ENCODE peak calls at places on chromosomes 1 and 21, in four cellular contexts. V, C, M and N are unnamed samples. For H3K36me3, the result is how much of the 10 kb centered on the place peaks cover.

GRCh38 chr1:183733610-183734219 is 71.2 kb upstream of the RGL1 start:
- DNase-seq in V (no peak), C (no peak), M (no peak), N (no peak)

GRCh38 chr1:233098255-233098580 is 147.8 kb downstream of the NTPCR start:
- DNase-seq in V (no peak), C (no peak), M (no peak), N (no peak)

GRCh38 chr1:174157157-174157806 is 2.0 kb upstream of the RABGAP1L start:
- DNase-seq in V (no peak), C (no peak), M (no peak), N (no peak)

GRCh38 chr1:33152685-33153432 is 29.0 kb downstream of the TRIM62 start:
- DNase-seq in V (no peak), C (peak), M (no peak), N (peak)

GRCh38 chr1:22268327-22268726 is 125.4 kb upstream of the WNT4 start:
- DNase-seq in V (no peak), C (no peak), M (no peak), N (no peak)

GRCh38 chr1:59128239-59128736 is 168.6 kb upstream of the FGGY start:
- DNase-seq in V (no peak), C (no peak), M (no peak), N (no peak)

GRCh38 chr1:30936541-30937171 is 28.1 kb upstream of the SDC3 start:
- DNase-seq in V (no peak), C (no peak), M (no peak), N (no peak)

GRCh38 chr1:30286984-30287839 is 436.2 kb downstream of the MATN1 start:
- DNase-seq in V (no peak), C (no peak), M (no peak), N (no peak)

GRCh38 chr1:53517109-53517508 is 57.9 kb downstream of the DMRTB1 start:
- DNase-seq in V (no peak), C (no peak), M (no peak), N (no peak)

GRCh38 chr1:22930235-22930912 is 42.3 kb downstream of the LACTBL1 start:
- DNase-seq in V (peak), C (peak), M (peak), N (peak)

GRCh38 chr1:60133848-60134247 is 60.3 kb upstream of the C1orf87 start:
- DNase-seq in V (no peak), C (no peak), M (no peak), N (no peak)

GRCh38 chr1:153526132-153526543 is 9.7 kb downstream of the S100A6 start:
- DNase-seq in V (peak), C (no peak), M (no peak), N (peak)

GRCh38 chr1:37338658-37339057 is 135.7 kb upstream of the ZC3H12A start:
- DNase-seq in V (no peak), C (no peak), M (no peak), N (no peak)

GRCh38 chr1:12708956-12709555 is 6.9 kb upstream of the AADACL3 start:
- DNase-seq in V (no peak), C (no peak), M (no peak), N (no peak)

GRCh38 chr1:222276062-222276461 is 271.8 kb downstream of the HHIPL2 start:
- DNase-seq in V (no peak), C (no peak), M (no peak), N (no peak)

GRCh38 chr1:118204648-118205047 is 19.6 kb upstream of the SPAG17 start:
- DNase-seq in V (no peak), C (no peak), M (no peak), N (no peak)

GRCh38 chr1:82931051-82931450 is 1067.9 kb downstream of the TTLL7 start:
- DNase-seq in V (no peak), C (no peak), M (no peak), N (no peak)

GRCh38 chr1:41533016-41533730 is 48.7 kb upstream of the EDN2 start:
- DNase-seq in V (peak), C (peak), M (no peak), N (no peak)

GRCh38 chr1:203534526-203534925 is 40.6 kb downstream of the OPTC start:
- DNase-seq in V (peak), C (peak), M (peak), N (peak)

GRCh38 chr1:94236630-94237290 is 624 bp downstream of the ARHGAP29 start:
- DNase-seq in V (no peak), C (peak), M (peak), N (no peak)

GRCh38 chr1:228363686-228364067 is 43.0 kb downstream of the TRIM11 start:
- DNase-seq in V (peak), C (peak), M (no peak), N (peak)

GRCh38 chr1:216566809-216567208 is 143.6 kb upstream of the USH2A start:
- DNase-seq in V (no peak), C (no peak), M (no peak), N (no peak)

GRCh38 chr21:39451332-39452206 is at the start of gene SH3BGR:
- DNase-seq in V (peak), C (peak), M (no peak), N (peak)

GRCh38 chr1:23394664-23395063 is 25.0 kb upstream of the ZNF436 start:
- DNase-seq in V (peak), C (peak), M (peak), N (peak)

GRCh38 chr1:36988741-36989193 is 45.5 kb downstream of the GRIK3 start:
- DNase-seq in V (no peak), C (no peak), M (no peak), N (no peak)

GRCh38 chr1:221712776-221713431 is 29.0 kb downstream of the DUSP10 start:
- DNase-seq in V (no peak), C (no peak), M (peak), N (peak)

GRCh38 chr1:67700692-67701410 is 15.8 kb downstream of the GADD45A start:
- DNase-seq in V (no peak), C (peak), M (no peak), N (no peak)

GRCh38 chr1:92790867-92791266 is 6.0 kb upstream of the EVI5 start:
- DNase-seq in V (no peak), C (no peak), M (no peak), N (no peak)

GRCh38 chr1:77399250-77400086 is 117.6 kb downstream of the AK5 start:
- DNase-seq in V (no peak), C (no peak), M (no peak), N (no peak)

GRCh38 chr1:64839732-64840405 is 95.0 kb downstream of the RAVER2 start:
- DNase-seq in V (no peak), C (no peak), M (no peak), N (no peak)

GRCh38 chr1:71049951-71050598 is 2.5 kb upstream of the PTGER3 start:
- DNase-seq in V (no peak), C (no peak), M (no peak), N (no peak)

GRCh38 chr1:183721041-183721440 is 67.9 kb upstream of the APOBEC4 start:
- DNase-seq in V (no peak), C (no peak), M (no peak), N (no peak)

GRCh38 chr1:2091611-2092604 is 41.7 kb downstream of the PRKCZ start:
- DNase-seq in V (no peak), C (no peak), M (peak), N (peak)

GRCh38 chr1:94646786-94647555 is 105.4 kb upstream of the F3 start:
- DNase-seq in V (no peak), C (no peak), M (no peak), N (no peak)

GRCh38 chr1:52426391-52426790 is 22.0 kb downstream of the PRPF38A start:
- DNase-seq in V (no peak), C (no peak), M (no peak), N (no peak)

GRCh38 chr1:31005617-31006166 is 59.8 kb downstream of the PUM1 start:
- DNase-seq in V (no peak), C (no peak), M (no peak), N (no peak)

GRCh38 chr1:112636597-112637256 is 17.1 kb downstream of the CAPZA1 start:
- DNase-seq in V (no peak), C (no peak), M (no peak), N (no peak)

GRCh38 chr1:12245116-12245515 is 15.3 kb downstream of the VPS13D start:
- DNase-seq in V (no peak), C (no peak), M (no peak), N (no peak)

GRCh38 chr1:229258031-229258850 is 12.7 kb upstream of the RAB4A start:
- DNase-seq in V (no peak), C (no peak), M (peak), N (peak)

GRCh38 chr1:244702620-244703019 is 49.7 kb downstream of the DESI2 start:
- DNase-seq in V (no peak), C (no peak), M (no peak), N (no peak)

GRCh38 chr1:25243907-25244306 is 3.3 kb downstream of the RSRP1 start:
- DNase-seq in V (no peak), C (no peak), M (no peak), N (no peak)

GRCh38 chr1:25245809-25246599 is 1.2 kb downstream of the RSRP1 start:
- DNase-seq in V (no peak), C (no peak), M (peak), N (no peak)

GRCh38 chr1:25246600-25247023 is 642 bp downstream of the RSRP1 start:
- DNase-seq in V (peak), C (no peak), M (peak), N (peak)

GRCh38 chr1:25247024-25247828 is at the start of gene RSRP1:
- DNase-seq in V (peak), C (peak), M (peak), N (peak)

DNA sequence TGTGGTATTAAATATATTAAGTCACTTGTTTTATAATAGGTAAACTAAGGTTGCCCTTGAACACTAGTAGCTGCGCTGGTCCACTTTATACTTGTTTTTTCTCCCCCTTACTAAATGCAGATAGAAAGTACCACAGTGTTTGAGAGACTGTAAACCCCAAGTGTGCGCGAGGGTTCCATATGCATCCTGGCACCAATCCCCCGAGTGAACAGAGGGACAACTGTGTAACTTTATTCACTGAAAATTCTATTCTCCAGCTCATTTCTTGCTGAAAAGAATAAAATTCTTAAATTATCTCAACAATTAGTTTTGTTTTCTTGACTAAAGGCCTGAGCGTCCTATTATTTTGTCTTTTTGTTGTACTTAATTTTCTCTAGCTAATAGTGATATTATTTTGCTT is 1.9 kb downstream of the RSRP1 start:
- DNase-seq in V (no peak), C (no peak), M (no peak), N (no peak)
- H3K36me3 ChIP-seq in V (half or more), C (under half), M (under half), N (under half)

GRCh38 chr21:25934130-25934529 is 199.4 kb downstream of the GABPA start:
- DNase-seq in V (no peak), C (no peak), M (no peak), N (no peak)

GRCh38 chr21:25931791-25932190 is 197.0 kb downstream of the GABPA start:
- DNase-seq in V (no peak), C (no peak), M (no peak), N (no peak)

GRCh38 chr21:25927195-25927880 is 192.6 kb downstream of the GABPA start:
- DNase-seq in V (no peak), C (no peak), M (no peak), N (no peak)

GRCh38 chr21:25925936-25926335 is 191.2 kb downstream of the GABPA start:
- DNase-seq in V (no peak), C (peak), M (no peak), N (no peak)

GRCh38 chr21:25929859-25930520 is 195.2 kb downstream of the GABPA start:
- DNase-seq in V (no peak), C (no peak), M (no peak), N (no peak)
- TF ChIP-seq CTCF in V (no peak), C (no peak), M (no peak), N (no peak)

GRCh38 chr1:28130901-28131300 is 42.5 kb upstream of the EYA3 start:
- DNase-seq in V (no peak), C (no peak), M (no peak), N (peak)

GRCh38 chr1:28126778-28127430 is 38.5 kb upstream of the EYA3 start:
- DNase-seq in V (no peak), C (no peak), M (no peak), N (no peak)

GRCh38 chr1:28129150-28129549 is 40.7 kb upstream of the EYA3 start:
- DNase-seq in V (no peak), C (no peak), M (no peak), N (peak)

GRCh38 chr1:28126212-28126611 is 37.8 kb upstream of the EYA3 start:
- DNase-seq in V (no peak), C (no peak), M (no peak), N (no peak)

GRCh38 chr1:28127617-28128257 is 39.3 kb upstream of the EYA3 start:
- DNase-seq in V (no peak), C (no peak), M (no peak), N (no peak)
- H3K4me3 ChIP-seq in V (no peak), C (no peak), M (no peak), N (no peak)

GRCh38 chr21:46226920-46227599 is 1.5 kb downstream of the LSS start:
- DNase-seq in V (peak), C (no peak), M (no peak), N (no peak)

GRCh38 chr21:46226146-46226545 is 2.4 kb downstream of the LSS start:
- DNase-seq in V (peak), C (no peak), M (no peak), N (no peak)

GRCh38 chr21:46228345-46229051 is at the start of gene LSS:
- DNase-seq in V (peak), C (peak), M (peak), N (peak)

GRCh38 chr21:46229133-46229922 is 754 bp upstream of the LSS start:
- DNase-seq in V (no peak), C (peak), M (no peak), N (peak)

DNA sequence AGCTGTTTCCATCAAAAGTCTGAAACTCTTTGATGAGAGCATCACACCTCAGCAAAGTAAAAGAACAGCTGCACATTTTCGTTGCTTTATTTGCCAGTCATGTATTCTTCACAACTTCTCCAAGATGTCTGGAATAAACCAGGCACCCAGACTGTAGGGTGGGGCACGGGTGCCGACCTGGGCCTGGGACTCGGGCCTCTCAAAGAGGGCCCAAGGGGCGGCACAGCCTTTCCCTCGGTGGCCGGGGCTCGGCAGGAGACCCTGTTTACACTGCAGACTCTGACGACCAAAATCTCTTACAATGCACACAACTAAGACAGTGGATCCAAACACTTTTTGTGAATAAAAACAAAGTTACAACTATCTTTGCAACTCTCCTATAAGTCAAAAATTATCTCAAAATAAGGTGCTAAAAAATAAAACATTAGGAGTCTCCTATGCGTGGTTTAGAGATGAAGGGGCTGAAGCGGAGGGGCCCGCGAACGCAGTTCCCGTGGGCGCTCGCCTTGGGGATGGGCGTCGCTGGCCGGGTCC is 696 bp downstream of the LSS start:
- DNase-seq in V (no peak), C (no peak), M (no peak), N (no peak)
- H3K36me3 ChIP-seq in V (under half), C (under half), M (under half), N (under half)

DNA sequence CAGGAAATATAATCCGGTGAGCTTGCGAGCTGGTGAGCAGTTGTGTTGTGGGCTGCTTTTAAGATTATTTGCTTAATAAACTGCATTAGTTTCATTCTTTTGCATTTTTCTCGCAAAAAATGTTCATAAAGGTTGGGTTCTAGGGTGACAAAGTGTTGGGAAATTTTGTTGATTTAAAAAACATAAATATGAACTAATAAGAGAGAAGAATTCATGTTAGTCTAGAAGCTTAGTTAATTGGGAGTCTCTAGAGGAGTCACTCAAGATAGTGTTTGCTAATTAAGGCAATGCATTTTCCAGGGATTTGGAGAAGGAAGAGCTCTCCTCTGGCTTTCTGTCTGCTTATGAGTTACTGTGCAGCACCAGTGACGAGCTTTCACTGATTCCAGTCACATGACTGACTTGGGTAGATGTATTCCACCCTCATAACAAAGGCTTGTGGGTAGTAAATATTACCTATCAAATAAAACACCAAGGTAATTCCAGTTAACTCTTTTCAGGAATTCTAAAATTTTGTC is 417.0 kb downstream of the PTBP2 start:
- DNase-seq in V (no peak), C (no peak), M (no peak), N (no peak)
- TF ChIP-seq CTCF in V (no peak), C (no peak), M (no peak), N (no peak)

GRCh38 chr1:3745590-3746381 is 6.5 kb upstream of the CCDC27 start:
- DNase-seq in V (no peak), C (no peak), M (no peak), N (no peak)
- H3K4me3 ChIP-seq in V (no peak), C (no peak), M (no peak), N (no peak)

DNA sequence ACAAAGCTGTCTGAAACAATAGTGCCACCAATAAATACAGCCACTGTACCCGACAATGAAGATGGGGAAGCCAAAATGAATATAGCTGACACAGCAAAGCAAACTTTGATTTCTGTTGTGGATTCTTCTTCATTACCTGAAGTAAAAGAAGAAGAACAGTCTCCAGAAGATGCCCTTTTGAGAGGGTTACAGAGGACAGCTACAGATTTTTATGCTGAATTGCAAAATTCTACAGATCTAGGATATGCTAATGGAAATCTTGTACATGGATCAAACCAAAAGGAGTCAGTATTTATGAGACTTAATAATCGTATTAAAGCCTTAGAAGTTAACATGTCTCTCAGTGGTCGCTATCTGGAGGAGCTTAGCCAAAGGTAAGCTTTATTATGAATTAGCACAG is 56.6 kb downstream of the SUCO start:
- DNase-seq in V (no peak), C (no peak), M (no peak), N (no peak)
- H3K36me3 ChIP-seq in V (under half), C (under half), M (under half), N (under half)

GRCh38 chr1:225573216-225573615 is 79.7 kb downstream of the ENAH start:
- DNase-seq in V (no peak), C (no peak), M (no peak), N (no peak)

GRCh38 chr1:225565845-225566244 is 87.1 kb downstream of the ENAH start:
- DNase-seq in V (no peak), C (no peak), M (no peak), N (no peak)

GRCh38 chr1:225572422-225572821 is 80.5 kb downstream of the ENAH start:
- DNase-seq in V (no peak), C (no peak), M (no peak), N (no peak)

GRCh38 chr1:225567789-225568188 is 85.1 kb downstream of the ENAH start:
- DNase-seq in V (no peak), C (no peak), M (no peak), N (no peak)
- TF ChIP-seq CTCF in V (peak), C (no peak), M (no peak), N (no peak)

GRCh38 chr1:201459052-201459451 is 9.9 kb downstream of the PHLDA3 start:
- DNase-seq in V (no peak), C (no peak), M (no peak), N (no peak)

GRCh38 chr1:201455098-201455497 is 13.9 kb downstream of the PHLDA3 start:
- DNase-seq in V (peak), C (no peak), M (no peak), N (peak)

GRCh38 chr1:201459775-201460174 is 9.2 kb downstream of the PHLDA3 start:
- DNase-seq in V (no peak), C (no peak), M (no peak), N (no peak)

GRCh38 chr1:201456499-201457309 is 12.3 kb downstream of the PHLDA3 start:
- DNase-seq in V (peak), C (peak), M (peak), N (peak)

DNA sequence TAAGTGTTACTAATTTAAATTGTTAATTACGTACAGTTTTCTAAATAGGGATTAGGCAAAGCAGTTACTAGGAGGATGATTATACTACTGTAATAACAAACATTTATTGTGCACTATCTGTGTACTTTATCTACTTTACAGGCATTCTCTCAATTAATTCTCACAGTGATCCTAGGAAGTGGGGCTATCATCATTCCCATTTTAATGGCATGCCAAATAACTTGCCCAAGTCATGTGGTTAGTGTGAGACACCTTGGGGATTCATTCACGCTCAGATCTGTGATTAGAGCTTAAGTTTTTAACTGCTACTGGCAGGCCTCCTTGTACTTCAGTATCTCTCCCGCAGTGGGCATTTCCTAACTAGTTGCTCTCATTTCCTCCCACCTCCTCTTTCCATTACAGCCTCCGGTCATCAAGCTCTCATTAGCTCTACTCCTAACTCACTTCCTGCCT is 11.5 kb downstream of the PHLDA3 start:
- DNase-seq in V (no peak), C (no peak), M (no peak), N (no peak)
- H3K4me3 ChIP-seq in V (no peak), C (no peak), M (no peak), N (no peak)